ENCODE peak calls at places on chromosome 22, in six cellular contexts. Y, G, N, O, L and Q are unnamed samples.
A peak's percentile ranks its signal among the peaks of the same experiment; 100 is the strongest.

GRCh38 chr22:29122041-29122440 is 49.2 kb downstream of the KREMEN1 start:
- DNase-seq in G (no peak), O (no peak), N (no peak), Y (no peak), L (no peak), Q (no peak)

GRCh38 chr22:49149721-49150608 is 677.7 kb downstream of the BRD1 start:
- DNase-seq in N (no peak), G (no peak), O (no peak), Y (no peak), L (no peak), Q (no peak)

GRCh38 chr22:29480512-29481264 is 670 bp downstream of the NEFH start:
- DNase-seq in L (peak; percentile 58), G (peak; percentile 72), O (no peak), N (no peak), Y (peak; percentile 50), Q (no peak)

GRCh38 chr22:36303115-36303467 is 50.2 kb downstream of the APOL1 start:
- DNase-seq in G (no peak), O (peak; percentile 42), L (no peak), N (no peak), Y (no peak), Q (no peak)

GRCh38 chr22:27133951-27134664 is 476.7 kb downstream of the MIAT start:
- DNase-seq in L (peak; percentile 86), O (no peak), G (peak; percentile 82), N (no peak), Y (peak; percentile 91), Q (peak; percentile 90)

GRCh38 chr22:49641770-49642313 is 185.8 kb downstream of the BRD1 start:
- DNase-seq in N (no peak), Y (no peak), G (no peak), L (no peak), O (no peak), Q (no peak)

GRCh38 chr22:29457730-29458129 is 19.3 kb downstream of the RFPL1 start:
- DNase-seq in G (peak; percentile 58), Y (peak; percentile 22), O (no peak), L (peak; percentile 45), N (no peak), Q (peak; percentile 62)

GRCh38 chr22:30186535-30186934 is 60.0 kb downstream of the LIF start:
- DNase-seq in O (no peak), L (no peak), N (no peak), Y (no peak), G (no peak), Q (no peak)

GRCh38 chr22:36318442-36318841 is 65.5 kb downstream of the APOL1 start:
- DNase-seq in O (peak; percentile 32), Y (no peak), G (no peak), L (no peak), N (peak; percentile 18), Q (no peak)

GRCh38 chr22:35915477-35916013 is 113.1 kb downstream of the RBFOX2 start:
- DNase-seq in G (peak; percentile 17), L (peak; percentile 56), N (no peak), Y (peak; percentile 43), O (no peak), Q (peak; percentile 17)

GRCh38 chr22:39610766-39611165 is 40.2 kb downstream of the CACNA1I start:
- DNase-seq in G (no peak), N (no peak), Y (no peak), O (no peak), L (no peak), Q (no peak)

GRCh38 chr22:27214691-27215090 is 557.3 kb downstream of the MIAT start:
- DNase-seq in L (no peak), Y (no peak), G (no peak), N (no peak), O (no peak), Q (no peak)

DNA sequence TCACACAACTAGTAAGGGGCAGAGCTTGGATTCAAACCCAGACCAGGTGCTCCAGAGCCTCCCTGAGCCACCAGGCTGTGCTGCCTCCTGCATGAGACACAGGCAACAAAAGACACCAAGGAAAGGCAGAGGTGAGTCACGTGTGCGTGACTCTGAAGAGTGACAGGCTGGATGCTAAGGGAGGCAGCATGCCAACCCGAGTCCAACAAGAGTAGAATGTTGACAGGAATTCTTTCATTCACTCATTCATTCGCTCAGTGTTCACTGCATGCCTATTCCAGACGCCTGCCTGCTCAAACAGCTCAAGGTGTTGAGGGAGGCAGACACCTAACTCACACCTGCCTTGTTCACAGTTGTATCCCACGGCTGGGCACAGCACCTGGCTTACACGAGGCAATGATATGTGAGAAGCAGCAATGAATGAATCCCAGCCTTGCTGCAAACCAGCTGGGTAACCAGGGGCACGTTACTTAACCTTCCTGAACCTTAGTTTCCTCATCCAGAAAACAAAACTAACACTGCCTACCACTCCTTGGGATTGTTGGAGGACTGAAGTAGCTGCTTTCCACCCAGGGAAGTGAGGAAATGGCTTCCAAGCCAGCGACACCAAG is 73.8 kb upstream of the ARFGAP3 start:
- DNase-seq in O (no peak), L (peak; percentile 69), Y (peak; percentile 32), G (peak; percentile 31), N (no peak), Q (peak; percentile 83)
- TF ChIP-seq CTCF in O (no peak), L (peak; percentile 16), Y (no peak), G (no peak), N (no peak), Q (peak; percentile 16)

DNA sequence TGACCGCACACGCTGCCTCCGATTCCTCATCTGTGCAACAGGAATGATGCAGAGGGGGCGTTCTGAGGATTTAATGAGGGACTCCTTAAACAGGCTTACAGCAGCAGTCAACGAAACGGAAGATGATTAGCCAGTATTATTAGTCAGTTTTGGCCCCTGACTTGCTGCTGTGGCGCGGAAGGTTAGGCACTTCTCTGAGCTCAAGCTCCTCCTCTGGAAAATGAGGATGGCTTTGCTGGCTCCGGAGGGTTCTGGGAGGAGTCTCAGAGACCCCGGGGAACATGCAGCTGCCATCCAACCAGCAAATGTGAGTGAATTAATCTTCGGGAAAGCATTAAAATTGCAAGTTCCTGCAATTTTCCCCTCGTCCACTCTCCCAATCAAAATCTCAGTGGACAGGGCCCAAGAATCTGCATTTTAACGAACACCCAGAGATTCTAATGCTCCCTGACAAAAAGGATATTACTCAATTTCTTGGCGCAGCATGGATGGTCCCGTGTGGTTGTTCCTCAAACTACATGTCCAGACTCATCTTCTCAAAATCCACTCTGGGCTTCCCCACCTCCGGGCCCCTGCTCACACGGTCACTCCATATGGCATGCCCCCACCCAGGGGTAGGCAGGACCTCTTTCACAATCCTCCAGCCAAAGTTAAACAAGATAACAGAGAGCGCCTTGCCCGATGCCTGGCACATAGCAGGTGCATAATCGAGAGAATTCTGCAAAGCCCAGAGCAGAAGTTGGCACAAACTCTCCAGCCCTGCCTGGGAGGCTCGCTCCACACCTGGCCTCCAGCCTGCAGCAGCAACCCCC is 6.4 kb downstream of the ELFN2 start:
- DNase-seq in Y (peak; percentile 18), G (no peak), O (no peak), L (peak; percentile 50), N (no peak), Q (peak; percentile 75)
- TF ChIP-seq CTCF in Y (no peak), G (no peak), O (no peak), L (no peak), N (no peak), Q (no peak)

GRCh38 chr22:19109198-19110063 is 12.8 kb downstream of the DGCR2 start:
- DNase-seq in N (peak; percentile 76), Y (peak; percentile 83), O (no peak), G (peak; percentile 90), L (peak; percentile 67), Q (peak; percentile 89)

GRCh38 chr22:19113429-19113828 is 8.8 kb downstream of the DGCR2 start:
- DNase-seq in L (no peak), Y (no peak), G (no peak), N (no peak), O (no peak), Q (no peak)

GRCh38 chr22:19111584-19111983 is 10.6 kb downstream of the DGCR2 start:
- DNase-seq in N (no peak), Y (no peak), L (no peak), G (no peak), O (no peak), Q (no peak)

GRCh38 chr22:19110064-19110458 is 12.2 kb downstream of the DGCR2 start:
- DNase-seq in O (no peak), G (no peak), Y (no peak), L (no peak), N (no peak), Q (no peak)

DNA sequence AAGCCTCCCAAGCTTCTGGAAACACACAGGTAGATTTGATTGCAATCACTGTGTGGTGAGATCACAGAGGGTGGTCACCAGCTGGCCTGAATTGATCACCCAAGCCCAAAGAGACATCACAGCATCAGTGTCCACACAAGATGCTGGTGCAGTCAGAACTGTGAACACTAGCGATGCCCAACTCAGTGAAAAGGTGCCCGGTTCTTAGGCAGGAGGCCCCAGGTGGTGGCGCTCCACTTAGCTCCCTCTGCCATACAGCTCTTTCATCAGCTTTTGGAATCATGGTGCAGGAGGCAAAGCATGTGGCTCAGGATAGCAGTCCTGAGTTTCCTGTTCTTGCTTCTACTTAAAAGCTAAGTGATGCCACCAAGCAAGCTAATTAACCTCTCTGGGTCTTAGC is 11.1 kb downstream of the DGCR2 start:
- DNase-seq in G (no peak), L (no peak), Y (no peak), N (no peak), O (no peak), Q (no peak)
- TF ChIP-seq CTCF in G (no peak), L (no peak), Y (no peak), N (no peak), O (no peak), Q (no peak)

GRCh38 chr22:32000171-32000570 is 42.9 kb upstream of the SLC5A1 start:
- DNase-seq in O (no peak), N (no peak), L (no peak), G (no peak), Y (no peak), Q (no peak)

GRCh38 chr22:32005453-32005852 is 37.6 kb upstream of the SLC5A1 start:
- DNase-seq in G (peak; percentile 31), O (no peak), Y (peak; percentile 78), L (peak; percentile 39), N (no peak), Q (peak; percentile 55)
- TF ChIP-seq CTCF in G (no peak), O (no peak), Y (peak; percentile 14), L (no peak), N (no peak), Q (no peak)

DNA sequence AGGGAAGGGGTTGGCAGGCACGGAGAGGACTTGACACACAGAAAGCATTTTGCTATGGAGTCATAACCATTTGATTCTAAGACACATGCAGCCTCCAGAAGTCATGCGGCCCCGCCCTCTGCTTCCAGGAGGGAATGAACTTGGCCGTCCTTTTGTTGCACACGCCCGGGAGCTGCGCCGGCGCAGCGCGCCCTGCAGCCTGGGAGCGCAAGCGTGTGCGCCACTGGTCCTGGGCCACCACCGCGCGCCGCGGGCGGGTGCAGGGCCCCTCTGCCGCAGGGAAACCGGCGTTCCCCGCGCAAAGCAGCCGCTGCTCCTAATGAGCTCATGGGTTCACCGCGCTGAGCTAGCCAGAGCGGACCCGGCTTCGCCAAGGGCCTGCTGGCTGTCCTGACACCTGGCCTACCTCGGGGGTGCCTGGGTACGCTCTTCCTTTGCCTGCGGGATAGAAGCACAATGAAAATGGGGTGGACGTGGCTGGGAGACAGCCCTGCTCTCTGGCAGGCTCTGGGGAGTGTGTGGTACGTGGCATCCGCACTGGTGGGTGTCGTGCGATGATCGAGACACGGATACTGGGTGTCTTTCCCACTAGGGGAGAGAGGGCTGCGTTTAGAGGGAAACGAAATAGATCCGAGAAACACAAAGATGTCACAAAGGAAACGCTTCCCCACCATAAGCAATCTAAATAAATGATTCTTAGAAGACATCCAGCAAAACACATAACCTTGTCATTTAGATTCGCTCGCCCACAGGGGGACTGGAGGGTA is 669 bp downstream of the MICAL3 start:
- DNase-seq in L (peak; percentile 89), O (peak; percentile 89), G (peak; percentile 78), N (no peak), Y (peak; percentile 86), Q (peak; percentile 86)
- TF ChIP-seq CTCF in L (no peak), O (no peak), G (no peak), N (no peak), Y (no peak), Q (no peak)